ENCODE peak calls at places on chromosomes 4 and X, in four cellular contexts. B is K562, V is HL-60, D is GM12878. O is an unnamed sample.

GRCh38 chr4:15150636-15151432 is 148.6 kb downstream of the CPEB2 start:
- DNase-seq in B (peak), D (no peak), V (no peak), O (no peak)

GRCh38 chr4:8796096-8796495 is 75.5 kb downstream of the HMX1 start:
- DNase-seq in V (no peak), D (no peak), B (no peak), O (no peak)

GRCh38 chr4:114827651-114828050 is 229.0 kb downstream of the UGT8 start:
- DNase-seq in D (no peak), B (no peak), V (no peak), O (no peak)

GRCh38 chr4:111213520-111213919 is 590.6 kb upstream of the PITX2 start:
- DNase-seq in V (no peak), D (no peak), B (no peak), O (no peak)

GRCh38 chr4:71441186-71442169 is 102.7 kb downstream of the SLC4A4 start:
- DNase-seq in V (no peak), D (no peak), B (no peak), O (no peak)

GRCh38 chr4:86481429-86481828 is 112.7 kb upstream of the PTPN13 start:
- DNase-seq in V (no peak), B (no peak), D (no peak), O (no peak)

GRCh38 chrX:2700405-2701320 is 9.6 kb downstream of the CD99 start:
- DNase-seq in D (no peak), V (no peak), B (no peak), O (no peak)

GRCh38 chr4:8391071-8391470 is 49.5 kb downstream of the ACOX3 start:
- DNase-seq in B (no peak), V (no peak), D (no peak), O (no peak)

GRCh38 chr4:46645092-46645491 is 255.2 kb upstream of the GABRA2 start:
- DNase-seq in V (no peak), D (no peak), B (no peak), O (no peak)

GRCh38 chr4:110119347-110119746 is 79.1 kb downstream of the ELOVL6 start:
- DNase-seq in V (no peak), D (no peak), B (no peak), O (no peak)

GRCh38 chrX:75303795-75304194 is 29.9 kb downstream of the UPRT start:
- DNase-seq in D (no peak), V (no peak), B (no peak), O (no peak)

GRCh38 chrX:68851082-68851481 is 22.3 kb downstream of the EFNB1 start:
- DNase-seq in V (no peak), D (no peak), B (no peak), O (no peak)

GRCh38 chr4:6349896-6350295 is 80.2 kb downstream of the WFS1 start:
- DNase-seq in V (no peak), B (no peak), D (no peak), O (no peak)

GRCh38 chr4:1192091-1192492 is 19.7 kb upstream of the SPON2 start:
- DNase-seq in D (no peak), B (no peak), V (no peak), O (no peak)

GRCh38 chr4:184655889-184656869 is 6.6 kb downstream of the PRIMPOL start:
- DNase-seq in B (no peak), V (no peak), D (no peak), O (no peak)

GRCh38 chrX:10922158-10922557 is 189.0 kb upstream of the HCCS start:
- DNase-seq in D (no peak), V (no peak), B (no peak), O (no peak)

GRCh38 chrX:131783555-131784338 is 239.4 kb upstream of the STK26 start:
- DNase-seq in D (peak), B (no peak), V (no peak), O (no peak)

GRCh38 chrX:154818916-154819770 is 13.9 kb upstream of the MPP1 start:
- DNase-seq in B (no peak), D (no peak), V (no peak), O (no peak)

GRCh38 chrX:12076046-12076445 is 62.2 kb upstream of the FRMPD4 start:
- DNase-seq in V (no peak), D (no peak), B (no peak), O (no peak)

GRCh38 chr4:20418865-20419451 is 167.3 kb downstream of the SLIT2 start:
- DNase-seq in D (peak), B (no peak), V (no peak), O (no peak)

GRCh38 chr4:101345271-101345595 is 2.1 kb downstream of the PPP3CA start:
- DNase-seq in D (no peak), V (peak), B (no peak), O (no peak)

GRCh38 chr4:83255584-83255983 is 29.0 kb downstream of the COQ2 start:
- DNase-seq in V (no peak), B (no peak), D (no peak), O (no peak)

GRCh38 chr4:125187621-125188176 is 127.1 kb upstream of the FAT4 start:
- DNase-seq in V (no peak), B (no peak), D (no peak), O (no peak)

GRCh38 chr4:31083451-31083850 is 363.3 kb downstream of the PCDH7 start:
- DNase-seq in V (no peak), D (no peak), B (no peak), O (no peak)

GRCh38 chr4:57187241-57187640 is 77.1 kb upstream of the IGFBP7 start:
- DNase-seq in D (no peak), V (no peak), B (no peak), O (no peak)

GRCh38 chrX:46574941-46575381 is 1.4 kb downstream of the CHST7 start:
- DNase-seq in B (no peak), D (no peak), V (no peak), O (no peak)

GRCh38 chr4:138216272-138216867 is 25.8 kb downstream of the SLC7A11 start:
- DNase-seq in V (no peak), B (no peak), D (no peak), O (no peak)

GRCh38 chr4:73870260-73870659 is 1.1 kb downstream of the CXCL1 start:
- DNase-seq in V (peak), D (no peak), B (no peak), O (no peak)
- TF ChIP-seq SPI1 in V (no peak), D (no peak), B (no peak), O (no peak)

GRCh38 chr4:128590034-128590740 is 219.3 kb upstream of the JADE1 start:
- DNase-seq in B (no peak), V (no peak), D (no peak), O (no peak)

GRCh38 chr4:128589384-128589957 is 220.0 kb upstream of the JADE1 start:
- DNase-seq in V (no peak), B (no peak), D (no peak), O (no peak)

GRCh38 chr4:128587382-128587781 is 222.1 kb upstream of the JADE1 start:
- DNase-seq in V (no peak), B (no peak), D (no peak), O (no peak)

GRCh38 chr4:128590773-128591172 is 218.7 kb upstream of the JADE1 start:
- DNase-seq in B (no peak), V (no peak), D (no peak), O (no peak)

DNA sequence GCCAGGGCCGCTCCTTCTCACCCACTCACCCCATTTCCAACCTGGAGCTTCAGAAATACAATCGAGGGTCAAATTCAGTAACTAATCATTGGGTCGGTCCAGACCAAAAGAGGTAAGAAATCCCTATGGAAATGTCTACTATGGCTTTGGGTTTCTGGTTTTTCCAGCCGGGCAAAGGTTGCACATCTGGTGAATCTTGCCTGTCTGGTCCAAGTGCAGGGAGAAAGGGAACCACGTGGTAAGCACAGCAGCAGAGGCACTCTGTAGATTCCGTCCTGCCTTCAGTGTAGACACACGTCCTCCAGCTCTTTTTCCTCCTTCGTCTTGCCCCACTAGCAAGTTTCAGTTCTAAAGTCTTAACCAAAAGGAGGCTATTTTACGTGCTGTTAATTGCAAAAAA is 218.0 kb upstream of the JADE1 start:
- DNase-seq in B (no peak), D (no peak), V (no peak), O (no peak)
- TF ChIP-seq SPI1 in B (no peak), D (no peak), V (no peak), O (no peak)

GRCh38 chr4:133439830-133440229 is 290.7 kb downstream of the PCDH10 start:
- DNase-seq in V (no peak), D (no peak), B (no peak), O (no peak)
- TF ChIP-seq SPI1 in V (no peak), D (no peak), B (no peak), O (no peak)

GRCh38 chr4:24646777-24647460 is 62.6 kb upstream of the DHX15 start:
- DNase-seq in V (no peak), B (no peak), D (no peak), O (no peak)

GRCh38 chr4:24655326-24655725 is 71.0 kb upstream of the DHX15 start:
- DNase-seq in B (no peak), D (no peak), V (no peak), O (no peak)

GRCh38 chr4:24655971-24656370 is 71.6 kb upstream of the DHX15 start:
- DNase-seq in D (no peak), B (no peak), V (no peak), O (no peak)

GRCh38 chr4:24650849-24651248 is 66.5 kb upstream of the DHX15 start:
- DNase-seq in D (no peak), B (no peak), V (no peak), O (no peak)

DNA sequence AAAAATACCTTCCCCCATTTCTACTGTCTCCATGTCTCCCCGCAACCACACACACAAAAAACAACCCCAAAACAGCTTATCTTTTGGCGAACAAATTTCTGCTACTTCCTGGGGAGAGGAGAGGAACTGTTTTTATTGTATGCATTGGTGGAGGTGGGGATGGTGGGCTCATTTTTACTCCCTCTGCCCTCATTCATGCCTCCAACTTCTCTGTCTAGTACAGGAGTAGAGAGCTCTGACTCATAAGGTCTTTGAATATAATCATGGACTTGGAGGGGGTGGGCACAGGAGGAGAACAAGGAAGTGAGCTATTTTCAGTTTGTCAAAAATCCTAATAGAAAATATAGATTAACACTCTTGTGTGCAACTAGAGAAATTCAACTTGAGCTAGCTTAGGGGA is 66.9 kb upstream of the DHX15 start:
- DNase-seq in D (no peak), B (no peak), V (no peak), O (no peak)
- TF ChIP-seq SPI1 in D (no peak), B (no peak), V (no peak), O (no peak)

O was measured in GM12891.